ENCODE peak calls at places on chromosomes 3 and 15, in eight cellular contexts. X is lower lobe of right lung; J is ELR; K is activated T-helper 1 cell treated with Interleukin-2 at 50 U/mL for 16 hours; I is left lung; W is NCI-H2171; L is stimulated activated CD8-positive, alpha-beta memory T cell treated with anti-CD3 and anti-CD28 coated beads, Interleukin-15, amount 100 ng/mL, for 4 hours; F is NCI-H69. E is an unnamed sample.

GRCh38 chr3:110608566-110608965 is 463.1 kb upstream of the NECTIN3 start:
- DNase-seq in J (peak; percentile 59), L (no peak), K (no peak), F (no peak), W (no peak), X (no peak), I (no peak), E (no peak)

GRCh38 chr3:153161714-153162512 is at the start of gene RAP2B:
- DNase-seq in L (peak; percentile 89), I (peak; percentile 99), X (peak; percentile 98), J (peak; percentile 95), K (peak; percentile 92), F (peak; percentile 95), W (peak; percentile 64), E (peak; percentile 99)

GRCh38 chr15:61598655-61599054 is 369.6 kb upstream of the RORA start:
- DNase-seq in J (no peak), I (no peak), F (peak; percentile 11), W (peak; percentile 78), L (no peak), K (no peak), X (no peak), E (no peak)

GRCh38 chr3:8987673-8988655 is 24.7 kb upstream of the RAD18 start:
- DNase-seq in X (peak; percentile 71), L (no peak), J (peak; percentile 57), I (no peak), W (no peak), K (no peak), F (peak; percentile 67), E (peak; percentile 78)

GRCh38 chr3:58526124-58526957 is 10.6 kb downstream of the ACOX2 start:
- DNase-seq in L (no peak), I (no peak), J (peak; percentile 96), W (no peak), X (no peak), K (no peak), F (peak; percentile 86), E (no peak)

GRCh38 chr3:168040624-168041208 is 55.0 kb downstream of the GOLIM4 start:
- DNase-seq in K (no peak), W (peak; percentile 56), X (no peak), F (peak; percentile 80), I (no peak), J (peak; percentile 63), L (no peak), E (no peak)

GRCh38 chr15:80856809-80857377 is 77.7 kb downstream of the CEMIP start:
- DNase-seq in W (no peak), J (no peak), X (peak; percentile 70), F (peak; percentile 89), I (peak; percentile 80), K (no peak), L (no peak), E (peak; percentile 79)

GRCh38 chr15:75161788-75162414 is 39.8 kb upstream of the C15orf39 start:
- DNase-seq in L (no peak), I (peak; percentile 88), W (no peak), J (no peak), K (no peak), F (no peak), X (peak; percentile 89), E (peak; percentile 90)

GRCh38 chr3:36679384-36680200 is 84.8 kb downstream of the DCLK3 start:
- DNase-seq in J (peak; percentile 87), F (no peak), W (no peak), I (no peak), X (no peak), K (no peak), L (no peak), E (no peak)

GRCh38 chr3:62876064-62876463 is 848 bp upstream of the CADPS start:
- DNase-seq in F (peak; percentile 89), X (peak; percentile 62), K (no peak), J (peak; percentile 37), L (no peak), I (no peak), W (no peak), E (peak; percentile 67)

GRCh38 chr3:189727191-189727590 is 96.0 kb downstream of the TP63 start:
- DNase-seq in K (no peak), L (no peak), J (no peak), X (no peak), W (no peak), I (no peak), F (no peak), E (no peak)

GRCh38 chr3:8204846-8205624 is 296.6 kb upstream of the LMCD1 start:
- DNase-seq in L (no peak), K (no peak), J (no peak), F (no peak), W (no peak), X (no peak), I (no peak), E (no peak)

GRCh38 chr3:153052096-153052460 is 109.9 kb upstream of the RAP2B start:
- DNase-seq in X (no peak), I (no peak), L (no peak), J (peak; percentile 95), F (peak; percentile 62), K (no peak), W (no peak), E (no peak)

GRCh38 chr15:68783226-68784054 is 37.3 kb downstream of the ANP32A start:
- DNase-seq in L (peak; percentile 19), K (peak; percentile 54), W (no peak), F (peak; percentile 38), X (peak; percentile 75), I (peak; percentile 86), J (peak; percentile 27), E (peak; percentile 81)

E was measured in upper lobe of right lung.